ENCODE peak calls at places on chromosomes 13 and 19, in ten cellular contexts. One of them, this sample, is unnamed.

GRCh38 chr19:19434483-19435045 is 29.1 kb downstream of the GATAD2A start:
- DNase-seq in stimulated activated CD8-positive, alpha-beta memory T cell treated with anti-CD3 and anti-CD28 coated beads, Interleukin-15, amount 100 ng/mL, for 24 hours: no peak
- DNase-seq in tibial nerve: peak; percentile 57
- DNase-seq in amygdala: no peak
- DNase-seq in NCI-H774: no peak
- DNase-seq in amniotic stem cell: no peak
- DNase-seq in stomach: no peak
- DNase-seq in activated T-cell treated with anti-CD3 and anti-CD28 coated beads, Interleukin-2, amount 50 U/mL, for 48 hours: no peak
- DNase-seq in effector memory CD4-positive, alpha-beta T cell: no peak
- DNase-seq in endothelial cell: no peak
- DNase-seq in this sample: no peak

GRCh38 chr13:51243832-51244231 is 21.6 kb downstream of the FAM124A start:
- DNase-seq in stimulated activated CD8-positive, alpha-beta memory T cell treated with anti-CD3 and anti-CD28 coated beads, Interleukin-15, amount 100 ng/mL, for 24 hours: no peak
- DNase-seq in tibial nerve: no peak
- DNase-seq in amygdala: no peak
- DNase-seq in NCI-H774: no peak
- DNase-seq in amniotic stem cell: no peak
- DNase-seq in stomach: no peak
- DNase-seq in activated T-cell treated with anti-CD3 and anti-CD28 coated beads, Interleukin-2, amount 50 U/mL, for 48 hours: no peak
- DNase-seq in effector memory CD4-positive, alpha-beta T cell: no peak
- DNase-seq in endothelial cell: no peak
- DNase-seq in this sample: no peak

GRCh38 chr13:57704031-57704430 is 72.5 kb downstream of the PCDH17 start:
- DNase-seq in stimulated activated CD8-positive, alpha-beta memory T cell treated with anti-CD3 and anti-CD28 coated beads, Interleukin-15, amount 100 ng/mL, for 24 hours: no peak
- DNase-seq in tibial nerve: no peak
- DNase-seq in amygdala: no peak
- DNase-seq in NCI-H774: no peak
- DNase-seq in amniotic stem cell: no peak
- DNase-seq in stomach: no peak
- DNase-seq in activated T-cell treated with anti-CD3 and anti-CD28 coated beads, Interleukin-2, amount 50 U/mL, for 48 hours: no peak
- DNase-seq in effector memory CD4-positive, alpha-beta T cell: no peak
- DNase-seq in endothelial cell: no peak
- DNase-seq in this sample: no peak

GRCh38 chr13:107376393-107377085 is 808.6 kb upstream of the ARGLU1 start:
- DNase-seq in stimulated activated CD8-positive, alpha-beta memory T cell treated with anti-CD3 and anti-CD28 coated beads, Interleukin-15, amount 100 ng/mL, for 24 hours: no peak
- DNase-seq in tibial nerve: no peak
- DNase-seq in amygdala: peak; percentile 28
- DNase-seq in NCI-H774: no peak
- DNase-seq in amniotic stem cell: no peak
- DNase-seq in stomach: no peak
- DNase-seq in activated T-cell treated with anti-CD3 and anti-CD28 coated beads, Interleukin-2, amount 50 U/mL, for 48 hours: no peak
- DNase-seq in effector memory CD4-positive, alpha-beta T cell: no peak
- DNase-seq in endothelial cell: no peak
- DNase-seq in this sample: no peak

GRCh38 chr19:1163934-1164683 is 10.0 kb downstream of the SBNO2 start:
- DNase-seq in stimulated activated CD8-positive, alpha-beta memory T cell treated with anti-CD3 and anti-CD28 coated beads, Interleukin-15, amount 100 ng/mL, for 24 hours: no peak
- DNase-seq in tibial nerve: no peak
- DNase-seq in amygdala: no peak
- DNase-seq in NCI-H774: no peak
- DNase-seq in amniotic stem cell: no peak
- DNase-seq in stomach: no peak
- DNase-seq in activated T-cell treated with anti-CD3 and anti-CD28 coated beads, Interleukin-2, amount 50 U/mL, for 48 hours: no peak
- DNase-seq in effector memory CD4-positive, alpha-beta T cell: no peak
- DNase-seq in endothelial cell: no peak
- DNase-seq in this sample: no peak

GRCh38 chr19:5837768-5838364 is 1.6 kb downstream of the FUT6 start:
- DNase-seq in stimulated activated CD8-positive, alpha-beta memory T cell treated with anti-CD3 and anti-CD28 coated beads, Interleukin-15, amount 100 ng/mL, for 24 hours: no peak
- DNase-seq in tibial nerve: no peak
- DNase-seq in amygdala: no peak
- DNase-seq in NCI-H774: no peak
- DNase-seq in amniotic stem cell: no peak
- DNase-seq in stomach: no peak
- DNase-seq in activated T-cell treated with anti-CD3 and anti-CD28 coated beads, Interleukin-2, amount 50 U/mL, for 48 hours: no peak
- DNase-seq in effector memory CD4-positive, alpha-beta T cell: no peak
- DNase-seq in endothelial cell: no peak
- DNase-seq in this sample: peak; percentile 39

GRCh38 chr13:84658881-84659661 is 776.8 kb upstream of the SLITRK1 start:
- DNase-seq in stimulated activated CD8-positive, alpha-beta memory T cell treated with anti-CD3 and anti-CD28 coated beads, Interleukin-15, amount 100 ng/mL, for 24 hours: no peak
- DNase-seq in tibial nerve: no peak
- DNase-seq in amygdala: no peak
- DNase-seq in NCI-H774: no peak
- DNase-seq in amniotic stem cell: no peak
- DNase-seq in stomach: no peak
- DNase-seq in activated T-cell treated with anti-CD3 and anti-CD28 coated beads, Interleukin-2, amount 50 U/mL, for 48 hours: no peak
- DNase-seq in effector memory CD4-positive, alpha-beta T cell: no peak
- DNase-seq in endothelial cell: no peak
- DNase-seq in this sample: no peak

GRCh38 chr19:41327499-41328156 is 17.7 kb downstream of the CCDC97 start:
- DNase-seq in stimulated activated CD8-positive, alpha-beta memory T cell treated with anti-CD3 and anti-CD28 coated beads, Interleukin-15, amount 100 ng/mL, for 24 hours: peak; percentile 62
- DNase-seq in tibial nerve: no peak
- DNase-seq in amygdala: peak; percentile 57
- DNase-seq in NCI-H774: peak; percentile 57
- DNase-seq in amniotic stem cell: no peak
- DNase-seq in stomach: peak; percentile 87
- DNase-seq in activated T-cell treated with anti-CD3 and anti-CD28 coated beads, Interleukin-2, amount 50 U/mL, for 48 hours: peak; percentile 94
- DNase-seq in effector memory CD4-positive, alpha-beta T cell: peak; percentile 84
- DNase-seq in endothelial cell: peak; percentile 58
- DNase-seq in this sample: peak; percentile 94

GRCh38 chr19:54312436-54313362 is at the start of gene LILRA5:
- DNase-seq in stimulated activated CD8-positive, alpha-beta memory T cell treated with anti-CD3 and anti-CD28 coated beads, Interleukin-15, amount 100 ng/mL, for 24 hours: no peak
- DNase-seq in tibial nerve: peak; percentile 22
- DNase-seq in amygdala: peak; percentile 2
- DNase-seq in NCI-H774: no peak
- DNase-seq in amniotic stem cell: no peak
- DNase-seq in stomach: no peak
- DNase-seq in activated T-cell treated with anti-CD3 and anti-CD28 coated beads, Interleukin-2, amount 50 U/mL, for 48 hours: no peak
- DNase-seq in effector memory CD4-positive, alpha-beta T cell: no peak
- DNase-seq in endothelial cell: no peak
- DNase-seq in this sample: no peak

GRCh38 chr19:38231918-38232317 is 7.9 kb upstream of the DPF1 start:
- DNase-seq in stimulated activated CD8-positive, alpha-beta memory T cell treated with anti-CD3 and anti-CD28 coated beads, Interleukin-15, amount 100 ng/mL, for 24 hours: no peak
- DNase-seq in tibial nerve: no peak
- DNase-seq in amygdala: no peak
- DNase-seq in NCI-H774: no peak
- DNase-seq in amniotic stem cell: no peak
- DNase-seq in stomach: no peak
- DNase-seq in activated T-cell treated with anti-CD3 and anti-CD28 coated beads, Interleukin-2, amount 50 U/mL, for 48 hours: no peak
- DNase-seq in effector memory CD4-positive, alpha-beta T cell: no peak
- DNase-seq in endothelial cell: no peak
- DNase-seq in this sample: no peak

GRCh38 chr13:85520445-85520844 is 278.8 kb downstream of the SLITRK6 start:
- DNase-seq in stimulated activated CD8-positive, alpha-beta memory T cell treated with anti-CD3 and anti-CD28 coated beads, Interleukin-15, amount 100 ng/mL, for 24 hours: no peak
- DNase-seq in tibial nerve: no peak
- DNase-seq in amygdala: no peak
- DNase-seq in NCI-H774: no peak
- DNase-seq in amniotic stem cell: no peak
- DNase-seq in stomach: no peak
- DNase-seq in activated T-cell treated with anti-CD3 and anti-CD28 coated beads, Interleukin-2, amount 50 U/mL, for 48 hours: no peak
- DNase-seq in effector memory CD4-positive, alpha-beta T cell: no peak
- DNase-seq in endothelial cell: no peak
- DNase-seq in this sample: no peak

GRCh38 chr19:16527971-16528521 is 14.2 kb downstream of the CHERP start:
- DNase-seq in stimulated activated CD8-positive, alpha-beta memory T cell treated with anti-CD3 and anti-CD28 coated beads, Interleukin-15, amount 100 ng/mL, for 24 hours: no peak
- DNase-seq in tibial nerve: no peak
- DNase-seq in amygdala: no peak
- DNase-seq in NCI-H774: no peak
- DNase-seq in amniotic stem cell: no peak
- DNase-seq in stomach: peak; percentile 41
- DNase-seq in activated T-cell treated with anti-CD3 and anti-CD28 coated beads, Interleukin-2, amount 50 U/mL, for 48 hours: peak; percentile 66
- DNase-seq in effector memory CD4-positive, alpha-beta T cell: no peak
- DNase-seq in endothelial cell: peak; percentile 46
- DNase-seq in this sample: no peak

GRCh38 chr19:19774354-19775033 is 41.6 kb upstream of the ZNF14 start:
- DNase-seq in stimulated activated CD8-positive, alpha-beta memory T cell treated with anti-CD3 and anti-CD28 coated beads, Interleukin-15, amount 100 ng/mL, for 24 hours: no peak
- DNase-seq in tibial nerve: no peak
- DNase-seq in amygdala: no peak
- DNase-seq in NCI-H774: no peak
- DNase-seq in amniotic stem cell: no peak
- DNase-seq in stomach: no peak
- DNase-seq in activated T-cell treated with anti-CD3 and anti-CD28 coated beads, Interleukin-2, amount 50 U/mL, for 48 hours: no peak
- DNase-seq in effector memory CD4-positive, alpha-beta T cell: no peak
- DNase-seq in endothelial cell: no peak
- DNase-seq in this sample: no peak

GRCh38 chr13:71867101-71867814 is at the start of gene DACH1:
- DNase-seq in stimulated activated CD8-positive, alpha-beta memory T cell treated with anti-CD3 and anti-CD28 coated beads, Interleukin-15, amount 100 ng/mL, for 24 hours: no peak
- DNase-seq in tibial nerve: peak; percentile 17
- DNase-seq in amygdala: peak; percentile 11
- DNase-seq in NCI-H774: peak; percentile 42
- DNase-seq in amniotic stem cell: peak; percentile 17
- DNase-seq in stomach: peak; percentile 28
- DNase-seq in activated T-cell treated with anti-CD3 and anti-CD28 coated beads, Interleukin-2, amount 50 U/mL, for 48 hours: peak; percentile 25
- DNase-seq in effector memory CD4-positive, alpha-beta T cell: no peak
- DNase-seq in endothelial cell: peak; percentile 64
- DNase-seq in this sample: peak; percentile 71

GRCh38 chr19:58045411-58046050 is 11.7 kb downstream of the ZSCAN1 start:
- DNase-seq in stimulated activated CD8-positive, alpha-beta memory T cell treated with anti-CD3 and anti-CD28 coated beads, Interleukin-15, amount 100 ng/mL, for 24 hours: no peak
- DNase-seq in tibial nerve: no peak
- DNase-seq in amygdala: no peak
- DNase-seq in NCI-H774: no peak
- DNase-seq in amniotic stem cell: no peak
- DNase-seq in stomach: no peak
- DNase-seq in activated T-cell treated with anti-CD3 and anti-CD28 coated beads, Interleukin-2, amount 50 U/mL, for 48 hours: no peak
- DNase-seq in effector memory CD4-positive, alpha-beta T cell: no peak
- DNase-seq in endothelial cell: no peak
- DNase-seq in this sample: no peak

GRCh38 chr13:98123176-98123575 is 19.7 kb upstream of the FARP1 start:
- DNase-seq in stimulated activated CD8-positive, alpha-beta memory T cell treated with anti-CD3 and anti-CD28 coated beads, Interleukin-15, amount 100 ng/mL, for 24 hours: no peak
- DNase-seq in tibial nerve: no peak
- DNase-seq in amygdala: no peak
- DNase-seq in NCI-H774: no peak
- DNase-seq in amniotic stem cell: no peak
- DNase-seq in stomach: no peak
- DNase-seq in activated T-cell treated with anti-CD3 and anti-CD28 coated beads, Interleukin-2, amount 50 U/mL, for 48 hours: no peak
- DNase-seq in effector memory CD4-positive, alpha-beta T cell: no peak
- DNase-seq in endothelial cell: no peak
- DNase-seq in this sample: no peak

GRCh38 chr13:38933786-38934185 is 56.8 kb downstream of the STOML3 start:
- DNase-seq in stimulated activated CD8-positive, alpha-beta memory T cell treated with anti-CD3 and anti-CD28 coated beads, Interleukin-15, amount 100 ng/mL, for 24 hours: no peak
- DNase-seq in tibial nerve: no peak
- DNase-seq in amygdala: no peak
- DNase-seq in NCI-H774: no peak
- DNase-seq in amniotic stem cell: no peak
- DNase-seq in stomach: no peak
- DNase-seq in activated T-cell treated with anti-CD3 and anti-CD28 coated beads, Interleukin-2, amount 50 U/mL, for 48 hours: no peak
- DNase-seq in effector memory CD4-positive, alpha-beta T cell: no peak
- DNase-seq in endothelial cell: no peak
- DNase-seq in this sample: no peak